ENCODE peak calls at places on chromosomes 11 and 22, in six cellular contexts. L is IMR-90, C is adrenal gland, P is coronary artery, F is sigmoid colon, V is trophoblast cell. O is an unnamed sample.
A peak's percentile ranks its signal among the peaks of the same experiment; 100 is the strongest.

GRCh38 chr22:32329202-32329645 is 28.4 kb upstream of the RFPL3 start:
- DNase-seq in F (no peak), C (peak; percentile 24), P (peak; percentile 33), L (no peak), V (no peak), O (no peak)

GRCh38 chr11:111329306-111330204 is 31.2 kb downstream of the POU2AF3 start:
- DNase-seq in L (no peak), V (no peak), C (peak; percentile 74), F (peak; percentile 81), P (no peak), O (no peak)

GRCh38 chr11:93784935-93785360 is 866 bp downstream of the MED17 start:
- DNase-seq in C (no peak), F (no peak), P (no peak), L (no peak), V (no peak), O (no peak)

GRCh38 chr11:19715373-19715772 is 2.7 kb downstream of the NAV2 start:
- DNase-seq in V (peak; percentile 54), C (no peak), L (peak; percentile 98), P (no peak), F (no peak), O (no peak)

GRCh38 chr22:40341604-40342003 is 4.7 kb upstream of the ADSL start:
- DNase-seq in F (no peak), P (no peak), C (no peak), L (no peak), V (no peak), O (no peak)

GRCh38 chr11:126113963-126114362 is 51.3 kb upstream of the CDON start:
- DNase-seq in F (peak; percentile 70), L (no peak), C (no peak), P (no peak), V (no peak), O (no peak)

GRCh38 chr11:131070365-131070764 is 154.1 kb upstream of the SNX19 start:
- DNase-seq in L (no peak), F (no peak), C (no peak), P (no peak), V (no peak), O (no peak)

GRCh38 chr11:612961-613300 is 2.8 kb downstream of the IRF7 start:
- DNase-seq in P (no peak), F (no peak), C (no peak), L (no peak), V (no peak), O (no peak)

GRCh38 chr22:47067911-47068654 is 305.6 kb downstream of the TBC1D22A start:
- DNase-seq in C (no peak), P (no peak), L (no peak), V (no peak), F (no peak), O (peak; percentile 34)

GRCh38 chr22:48256776-48257689 is 1494.6 kb downstream of the TBC1D22A start:
- DNase-seq in F (no peak), L (no peak), P (no peak), V (no peak), C (no peak), O (no peak)

GRCh38 chr11:17979770-17980371 is 33.0 kb downstream of the SERGEF start:
- DNase-seq in V (peak; percentile 12), F (no peak), P (no peak), L (peak; percentile 5), C (no peak), O (peak; percentile 55)

GRCh38 chr22:48635825-48636224 is 1191.8 kb downstream of the BRD1 start:
- DNase-seq in L (no peak), P (no peak), F (no peak), C (no peak), V (no peak), O (no peak)

GRCh38 chr11:18367431-18367830 is 26.9 kb upstream of the LDHA start:
- DNase-seq in F (no peak), C (no peak), L (peak; percentile 12), P (no peak), V (peak; percentile 83), O (no peak)

GRCh38 chr11:111351374-111352081 is 27.5 kb downstream of the POU2AF1 start:
- DNase-seq in L (no peak), P (no peak), C (no peak), V (no peak), F (no peak), O (no peak)

DNA sequence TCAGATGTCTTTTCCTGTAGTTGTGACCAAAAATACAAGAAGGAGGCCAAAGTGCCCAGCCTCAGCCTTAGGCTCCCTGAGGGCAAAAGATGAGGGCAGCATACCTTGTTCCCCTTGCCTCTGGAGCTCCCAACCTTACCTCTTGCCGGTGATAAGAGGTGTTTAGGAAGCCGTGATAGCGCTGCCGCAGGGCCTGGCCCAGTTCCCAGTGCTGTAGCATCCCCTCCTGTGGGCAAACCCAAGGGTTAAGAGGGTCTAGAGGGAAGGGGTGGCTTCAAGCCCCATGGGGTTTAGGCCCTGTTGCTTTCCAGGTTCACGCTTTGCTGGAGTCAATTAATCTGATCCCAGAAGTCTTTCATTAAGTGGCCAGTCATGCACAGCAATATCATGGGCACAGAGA is 1.1 kb downstream of the ACP2 start:
- DNase-seq in V (no peak), L (no peak), F (no peak), P (no peak), C (no peak), O (no peak)
- H3K4me3 ChIP-seq in V (no peak overlapping the region), L (no peak overlapping the region), F (no peak overlapping the region), P (peak overlapping the region; percentile 88), C (no peak overlapping the region), O (peak overlapping the region; percentile 89)

GRCh38 chr11:117559698-117560097 is 232.0 kb downstream of the CEP164 start:
- DNase-seq in L (no peak), P (no peak), F (no peak), C (no peak), V (no peak), O (no peak)

GRCh38 chr11:117554601-117555333 is 227.1 kb downstream of the CEP164 start:
- DNase-seq in L (no peak), V (peak; percentile 18), F (no peak), P (no peak), C (no peak), O (no peak)

GRCh38 chr11:117560786-117561530 is 233.3 kb downstream of the CEP164 start:
- DNase-seq in F (no peak), C (no peak), V (no peak), L (no peak), P (no peak), O (no peak)

GRCh38 chr11:117552626-117553025 is 225.0 kb downstream of the CEP164 start:
- DNase-seq in C (no peak), V (no peak), P (no peak), L (no peak), F (no peak), O (no peak)

GRCh38 chr11:117557321-117557720 is 229.7 kb downstream of the CEP164 start:
- DNase-seq in L (no peak), C (no peak), P (no peak), F (no peak), V (no peak), O (no peak)
- H3K27ac ChIP-seq in L (no peak overlapping the region), C (no peak overlapping the region), P (no peak overlapping the region), F (no peak overlapping the region), V (no peak overlapping the region), O (no peak overlapping the region)

DNA sequence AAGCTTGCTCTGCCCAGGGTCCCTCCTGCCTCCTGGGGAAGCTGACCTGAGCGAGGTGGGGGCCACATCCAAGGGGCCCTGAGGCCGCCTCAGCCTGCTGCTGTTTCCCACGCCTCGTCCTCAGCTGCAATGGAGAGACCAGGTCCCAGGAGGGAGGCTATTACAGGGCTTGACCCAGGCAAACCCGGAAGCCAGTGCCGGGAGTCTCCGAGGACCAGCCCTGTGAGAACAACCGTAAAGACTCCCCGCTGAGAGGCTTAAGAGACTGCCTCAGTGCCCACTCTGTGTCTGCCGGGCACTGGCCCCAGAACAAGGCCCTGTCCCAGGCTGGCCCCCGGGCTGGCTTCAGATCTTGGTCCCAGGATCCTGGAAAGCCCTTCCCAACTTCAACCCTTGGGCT is 124.3 kb upstream of the FGF3 start:
- DNase-seq in C (no peak), F (no peak), L (no peak), P (no peak), V (no peak), O (no peak)
- H3K4me3 ChIP-seq in C (no peak overlapping the region), F (no peak overlapping the region), L (no peak overlapping the region), P (no peak overlapping the region), V (no peak overlapping the region), O (no peak overlapping the region)

DNA sequence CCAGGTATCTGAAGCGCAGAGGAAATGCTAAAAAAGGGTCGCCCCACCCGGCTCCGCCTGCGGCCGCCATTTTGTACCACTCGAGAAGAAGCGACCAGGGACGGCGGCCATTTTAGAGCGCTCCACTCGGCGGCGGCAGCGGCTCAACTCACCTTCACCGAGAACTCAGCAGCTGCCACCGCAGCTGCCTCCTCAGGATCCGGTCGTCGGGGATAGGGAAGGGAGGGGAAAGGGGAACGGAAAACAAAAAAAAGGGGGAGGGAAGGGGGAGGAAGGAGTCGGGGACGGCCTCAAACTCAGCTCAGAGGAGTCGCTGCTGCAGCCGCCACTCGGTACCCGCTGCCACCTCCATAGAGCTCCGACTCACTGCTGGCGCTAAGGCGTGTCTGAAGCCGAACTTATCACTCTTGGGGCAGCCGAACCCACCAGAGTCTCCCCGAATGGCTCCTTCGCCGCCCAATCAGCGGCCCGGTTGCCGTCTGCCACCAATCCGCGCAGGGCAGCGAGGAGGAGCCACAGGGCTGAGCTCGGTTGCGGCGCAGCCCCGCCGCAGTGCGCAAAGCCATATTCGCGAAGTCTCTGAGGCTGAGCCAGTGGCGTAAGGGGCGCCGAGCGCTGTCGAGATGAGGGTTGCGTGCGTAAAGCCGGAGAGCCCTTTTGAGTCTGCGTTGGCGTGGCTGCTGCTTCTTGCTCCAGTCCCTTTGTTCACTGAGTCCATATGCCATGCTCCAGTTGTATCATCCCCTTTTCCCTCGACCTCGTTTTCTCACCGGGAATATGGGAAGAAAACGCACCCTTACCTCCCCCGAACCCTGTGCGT is at the start of gene EIF4G2:
- DNase-seq in C (peak; percentile 99), V (peak; percentile 99), F (peak; percentile 99), L (peak; percentile 99), P (peak; percentile 99), O (peak; percentile 98)
- H3K27ac ChIP-seq in C (peak within 1 kb of the TSS; percentile 97), V (peak within 1 kb of the TSS; percentile 93), F (peak within 1 kb of the TSS; percentile 98), L (peak within 1 kb of the TSS; percentile 99), P (peak within 1 kb of the TSS; percentile 94), O (peak within 1 kb of the TSS; percentile 87)

GRCh38 chr11:122706261-122706660 is 50.7 kb downstream of the UBASH3B start:
- DNase-seq in L (peak; percentile 78), F (no peak), P (no peak), C (no peak), V (peak; percentile 64), O (no peak)
- H3K4me3 ChIP-seq in L (no peak overlapping the region), F (no peak overlapping the region), P (no peak overlapping the region), C (no peak overlapping the region), V (no peak overlapping the region), O (no peak overlapping the region)

GRCh38 chr11:65065898-65066297 is 7.5 kb upstream of the NAALADL1 start:
- DNase-seq in L (no peak), F (no peak), C (no peak), P (no peak), V (no peak), O (no peak)
- H3K27ac ChIP-seq in L (no peak overlapping the region), F (no peak overlapping the region), C (no peak overlapping the region), P (no peak overlapping the region), V (no peak overlapping the region), O (no peak overlapping the region)

GRCh38 chr11:57277845-57278720 is 41.0 kb upstream of the APLNR start:
- DNase-seq in V (peak; percentile 79), F (peak; percentile 83), C (peak; percentile 92), P (no peak), L (peak; percentile 84), O (peak; percentile 23)
- H3K4me3 ChIP-seq in V (no peak overlapping the region), F (no peak overlapping the region), C (no peak overlapping the region), P (peak overlapping the region; percentile 51), L (peak overlapping the region; percentile 13), O (no peak overlapping the region)